ENCODE peak calls at places on chromosome 16, in ten cellular contexts. Z is HTR-8/SVneo; C is stimulated activated CD8-positive, alpha-beta memory T cell treated with anti-CD3 and anti-CD28 coated beads, Interleukin-12 subunit alpha, Interleukin-12 subunit beta, amount 100 ng/mL, for 4 hours; U is stimulated activated CD4-positive, alpha-beta T cell treated with anti-CD3 and anti-CD28 coated beads, Interleukin-2, amount 100 ng/mL, for 24 hours; O is breast epithelium; R is GM12865; F is activated CD4-positive, alpha-beta memory T cell treated with anti-CD3 and anti-CD28 coated beads, Interleukin-2, amount 10 ng/mL, durations not matched to agents 7 days and 5 days; Q is HFF-Myc; Y is HCEC 1CT; K is mucosa of descending colon. L is an unnamed sample.

GRCh38 chr16:18827890-18828289 is 26.5 kb upstream of the ARL6IP1 start:
- DNase-seq in Z (no peak), C (no peak), U (no peak), O (no peak), R (no peak), F (no peak), Q (no peak), Y (no peak), K (no peak), L (no peak)

GRCh38 chr16:89860747-89861304 is 12.6 kb upstream of the TCF25 start:
- DNase-seq in Z (peak; percentile 78), C (peak; percentile 60), U (peak; percentile 83), O (peak; percentile 70), R (peak; percentile 82), F (peak; percentile 79), Q (no peak), Y (peak; percentile 32), K (peak; percentile 79), L (peak; percentile 46)

GRCh38 chr16:82034981-82035612 is at the start of gene HSD17B2:
- DNase-seq in Z (no peak), C (no peak), U (no peak), O (no peak), R (no peak), F (no peak), Q (no peak), Y (peak; percentile 62), K (peak; percentile 82), L (no peak)

GRCh38 chr16:54936979-54937672 is 6.5 kb downstream of the IRX5 start:
- DNase-seq in Z (no peak), C (no peak), U (peak; percentile 34), O (peak; percentile 83), R (no peak), F (no peak), Q (no peak), Y (no peak), K (no peak), L (no peak)

GRCh38 chr16:80932725-80933124 is 74.0 kb downstream of the CMC2 start:
- DNase-seq in Z (peak; percentile 73), C (no peak), U (no peak), O (no peak), R (no peak), F (no peak), Q (peak; percentile 42), Y (peak; percentile 68), K (peak; percentile 51), L (no peak)

GRCh38 chr16:65281636-65282035 is 159.8 kb upstream of the CDH11 start:
- DNase-seq in Z (no peak), C (no peak), U (no peak), O (no peak), R (no peak), F (no peak), Q (no peak), Y (no peak), K (no peak), L (no peak)

GRCh38 chr16:11913425-11914079 is 2.2 kb downstream of the GSPT1 start:
- DNase-seq in Z (no peak), C (no peak), U (no peak), O (no peak), R (peak; percentile 25), F (peak; percentile 48), Q (no peak), Y (no peak), K (peak; percentile 21), L (no peak)

GRCh38 chr16:81410643-81411235 is 33.9 kb upstream of the CMIP start:
- DNase-seq in Z (no peak), C (no peak), U (no peak), O (no peak), R (no peak), F (no peak), Q (no peak), Y (no peak), K (no peak), L (no peak)

GRCh38 chr16:85335584-85336492 is 223.6 kb upstream of the CIBAR2 start:
- DNase-seq in Z (no peak), C (no peak), U (no peak), O (no peak), R (no peak), F (no peak), Q (no peak), Y (peak; percentile 12), K (peak; percentile 83), L (no peak)

GRCh38 chr16:69839798-69840409 is 77.8 kb downstream of the WWP2 start:
- DNase-seq in Z (no peak), C (no peak), U (no peak), O (peak; percentile 57), R (no peak), F (no peak), Q (no peak), Y (no peak), K (peak; percentile 85), L (peak; percentile 41)

GRCh38 chr16:83722501-83723183 is 85.1 kb upstream of the HSBP1 start:
- DNase-seq in Z (no peak), C (no peak), U (no peak), O (no peak), R (no peak), F (no peak), Q (no peak), Y (no peak), K (no peak), L (no peak)

GRCh38 chr16:49274936-49275730 is 6.5 kb downstream of the CBLN1 start:
- DNase-seq in Z (no peak), C (no peak), U (no peak), O (no peak), R (no peak), F (no peak), Q (no peak), Y (no peak), K (no peak), L (no peak)

GRCh38 chr16:3509470-3509928 is 8.7 kb downstream of the CLUAP1 start:
- DNase-seq in Z (no peak), C (peak; percentile 33), U (peak; percentile 71), O (peak; percentile 84), R (peak; percentile 91), F (peak; percentile 81), Q (no peak), Y (no peak), K (peak; percentile 61), L (no peak)

GRCh38 chr16:81170824-81171223 is 67.7 kb upstream of the BCO1 start:
- DNase-seq in Z (no peak), C (no peak), U (no peak), O (no peak), R (no peak), F (no peak), Q (no peak), Y (no peak), K (no peak), L (no peak)

GRCh38 chr16:54965464-54965863 is 34.8 kb downstream of the IRX5 start:
- DNase-seq in Z (no peak), C (no peak), U (no peak), O (no peak), R (no peak), F (no peak), Q (no peak), Y (no peak), K (no peak), L (no peak)

GRCh38 chr16:55039931-55040330 is 109.3 kb downstream of the IRX5 start:
- DNase-seq in Z (no peak), C (no peak), U (no peak), O (no peak), R (no peak), F (no peak), Q (no peak), Y (no peak), K (no peak), L (no peak)

GRCh38 chr16:68784226-68784625 is 47.1 kb downstream of the CDH1 start:
- DNase-seq in Z (no peak), C (no peak), U (no peak), O (no peak), R (no peak), F (no peak), Q (no peak), Y (no peak), K (no peak), L (no peak)